ENCODE peak calls at places on chromosomes 7 and 10, in eight cellular contexts. J is psoas muscle, Y is spleen, G is transverse colon, E is body of pancreas, V is adipocyte, K is tibial nerve, W is PC-3. B is an unnamed sample.

GRCh38 chr10:121340176-121340850 is 257.9 kb downstream of the FGFR2 start:
- DNase-seq in J (no peak), Y (no peak), G (no peak), E (no peak), V (no peak), K (no peak), W (no peak), B (peak; percentile 69)

GRCh38 chr7:28573751-28574295 is 161.5 kb downstream of the CREB5 start:
- DNase-seq in J (no peak), Y (no peak), G (no peak), E (no peak), V (peak; percentile 15), K (no peak), W (peak; percentile 41), B (no peak)

GRCh38 chr7:25399000-25399750 is 170.9 kb upstream of the NPVF start:
- DNase-seq in J (no peak), Y (no peak), G (no peak), E (no peak), V (no peak), K (no peak), W (no peak), B (no peak)

GRCh38 chr7:80826520-80827237 is 92.2 kb downstream of the SEMA3C start:
- DNase-seq in J (no peak), Y (no peak), G (no peak), E (no peak), V (peak; percentile 25), K (no peak), W (peak; percentile 87), B (no peak)

GRCh38 chr10:97138174-97138573 is 47.6 kb downstream of the SLIT1 start:
- DNase-seq in J (no peak), Y (peak; percentile 56), G (no peak), E (peak; percentile 12), V (no peak), K (no peak), W (peak; percentile 9), B (peak; percentile 67)

GRCh38 chr7:159311172-159311494 is 166.5 kb upstream of the VIPR2 start:
- DNase-seq in J (no peak), Y (no peak), G (no peak), E (no peak), V (no peak), K (no peak), W (no peak), B (no peak)

GRCh38 chr10:123301077-123301875 is 147.1 kb downstream of the BUB3 start:
- DNase-seq in J (no peak), Y (no peak), G (peak; percentile 11), E (peak; percentile 29), V (peak; percentile 10), K (no peak), W (peak; percentile 60), B (no peak)

GRCh38 chr10:127880557-127880956 is 12.2 kb downstream of the CLRN3 start:
- DNase-seq in J (no peak), Y (no peak), G (no peak), E (no peak), V (no peak), K (no peak), W (no peak), B (no peak)

GRCh38 chr7:88106430-88106829 is 113.4 kb downstream of the SRI start:
- DNase-seq in J (no peak), Y (no peak), G (no peak), E (no peak), V (no peak), K (no peak), W (no peak), B (no peak)

GRCh38 chr7:2707481-2707880 is 19.5 kb downstream of the AMZ1 start:
- DNase-seq in J (no peak), Y (no peak), G (no peak), E (no peak), V (no peak), K (no peak), W (no peak), B (no peak)

GRCh38 chr7:142485617-142486226 is 227.9 kb upstream of the PRSS58 start:
- DNase-seq in J (no peak), Y (no peak), G (no peak), E (no peak), V (no peak), K (no peak), W (no peak), B (peak; percentile 58)

GRCh38 chr7:454356-455109 is 65.1 kb downstream of the PDGFA start:
- DNase-seq in J (peak; percentile 46), Y (peak; percentile 69), G (no peak), E (no peak), V (no peak), K (no peak), W (no peak), B (no peak)
- H3K4me1 ChIP-seq in J (peaks cover 9% of the 10 kb centered on the region), Y (peaks cover 33% of the 10 kb centered on the region), G (peaks cover 10% of the 10 kb centered on the region), E (peaks cover 9% of the 10 kb centered on the region), V (peaks cover 7% of the 10 kb centered on the region), K (peaks cover 20% of the 10 kb centered on the region), W (no peaks in the 10 kb centered on the region), B (peaks cover 15% of the 10 kb centered on the region)

DNA sequence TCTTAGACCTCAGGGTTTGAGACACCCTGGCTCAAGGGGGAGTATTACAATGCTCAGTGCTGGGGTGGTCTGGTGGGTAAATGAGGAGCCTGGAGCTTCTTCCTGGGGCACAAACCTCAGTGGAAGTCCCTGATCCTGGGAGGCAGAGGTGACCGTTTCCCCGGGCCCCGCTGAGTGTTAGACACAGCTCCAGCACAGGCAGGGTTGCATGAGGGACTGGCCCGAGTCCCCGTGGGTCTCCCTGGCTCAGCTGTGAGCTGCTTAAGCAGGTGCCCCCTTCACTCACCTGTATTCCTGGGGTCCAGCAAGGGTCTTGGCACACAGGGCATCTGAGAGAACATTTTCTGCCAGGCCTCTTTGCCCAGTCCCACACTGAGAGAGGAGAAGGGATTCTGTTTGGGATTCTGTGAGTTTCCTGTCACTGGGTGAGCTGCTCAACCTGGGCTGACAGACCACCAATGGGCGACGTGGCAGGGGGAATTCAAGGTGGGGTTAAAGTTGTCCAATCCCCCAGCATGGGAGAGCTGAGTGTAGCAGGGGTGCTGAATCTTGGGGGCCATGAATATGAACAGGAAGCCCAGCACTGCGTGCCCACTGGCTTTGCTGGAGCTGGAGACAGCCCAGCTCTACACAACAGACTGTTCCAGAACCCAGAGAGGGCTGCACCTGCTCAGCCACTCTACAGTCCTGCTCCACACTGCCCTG is 29.9 kb downstream of the DDIT4 start:
- DNase-seq in J (no peak), Y (no peak), G (no peak), E (no peak), V (no peak), K (no peak), W (no peak), B (no peak)
- H3K4me1 ChIP-seq in J (peaks cover 29% of the 10 kb centered on the region), Y (peaks cover 40% of the 10 kb centered on the region), G (peaks cover 8% of the 10 kb centered on the region), E (peaks cover 7% of the 10 kb centered on the region), V (peaks cover 6% of the 10 kb centered on the region), K (peaks cover 1% of the 10 kb centered on the region), W (peaks cover 6% of the 10 kb centered on the region), B (no peaks in the 10 kb centered on the region)

GRCh38 chr10:62021116-62021515 is 119.6 kb downstream of the ARID5B start:
- DNase-seq in J (no peak), Y (no peak), G (no peak), E (no peak), V (peak; percentile 37), K (no peak), W (no peak), B (no peak)

GRCh38 chr10:62024026-62024701 is 122.7 kb downstream of the ARID5B start:
- DNase-seq in J (no peak), Y (no peak), G (no peak), E (no peak), V (no peak), K (no peak), W (peak; percentile 90), B (no peak)

GRCh38 chr10:62021978-62022802 is 120.7 kb downstream of the ARID5B start:
- DNase-seq in J (no peak), Y (no peak), G (no peak), E (no peak), V (no peak), K (no peak), W (no peak), B (no peak)

GRCh38 chr10:62023289-62023688 is 121.8 kb downstream of the ARID5B start:
- DNase-seq in J (no peak), Y (no peak), G (no peak), E (no peak), V (no peak), K (no peak), W (no peak), B (no peak)

DNA sequence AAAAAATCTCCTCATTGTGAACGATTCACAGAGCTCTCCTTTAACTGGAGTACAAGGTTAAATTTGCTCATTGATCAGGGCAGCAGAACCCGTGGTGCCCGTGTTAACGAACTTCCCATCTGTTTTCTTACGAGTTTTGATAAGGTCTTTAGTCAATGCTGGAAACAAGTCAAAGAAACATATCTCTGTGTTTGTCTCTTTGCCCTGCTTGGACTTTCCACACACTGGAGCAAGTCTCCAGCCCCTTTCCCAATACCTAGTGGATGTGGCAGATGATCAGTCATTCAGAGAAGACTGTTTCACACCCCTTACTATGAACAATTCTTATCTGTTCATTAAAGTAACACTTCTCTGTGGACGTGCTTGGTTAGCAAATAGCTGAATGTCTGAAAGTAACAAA is 121.3 kb downstream of the ARID5B start:
- DNase-seq in J (no peak), Y (no peak), G (no peak), E (no peak), V (no peak), K (no peak), W (no peak), B (no peak)
- H3K4me1 ChIP-seq in J (peaks cover 40% of the 10 kb centered on the region), Y (peaks cover 55% of the 10 kb centered on the region), G (peaks cover 19% of the 10 kb centered on the region), E (peaks cover 11% of the 10 kb centered on the region), V (peaks cover 79% of the 10 kb centered on the region), K (peaks cover 26% of the 10 kb centered on the region), W (peaks cover 53% of the 10 kb centered on the region), B (peaks cover 29% of the 10 kb centered on the region)

DNA sequence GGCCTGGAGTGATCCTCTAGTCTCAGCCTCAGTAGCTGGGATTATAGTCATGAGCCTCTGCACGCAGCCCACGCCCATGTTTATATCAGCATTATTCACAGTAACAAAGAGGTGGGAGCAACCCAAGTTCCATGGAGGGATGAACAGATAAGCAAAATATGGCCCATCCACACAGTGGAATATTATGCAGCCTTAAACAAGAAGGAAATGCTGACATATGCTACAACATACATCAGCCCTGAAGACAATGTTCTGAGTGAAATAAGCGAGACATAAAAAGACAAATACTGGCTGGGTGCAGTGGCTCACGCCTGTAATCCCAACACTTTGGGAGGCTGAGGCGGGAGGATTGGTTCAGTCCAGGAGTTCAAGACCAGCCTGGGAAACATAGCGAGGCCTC is 21.5 kb upstream of the PFKFB3 start:
- DNase-seq in J (no peak), Y (no peak), G (no peak), E (no peak), V (no peak), K (no peak), W (no peak), B (no peak)
- H3K4me1 ChIP-seq in J (peaks cover 47% of the 10 kb centered on the region), Y (peaks cover 60% of the 10 kb centered on the region), G (peaks cover 16% of the 10 kb centered on the region), E (peaks cover 24% of the 10 kb centered on the region), V (peaks cover 33% of the 10 kb centered on the region), K (no peaks in the 10 kb centered on the region), W (no peaks in the 10 kb centered on the region), B (no peaks in the 10 kb centered on the region)

GRCh38 chr7:55556031-55556430 is 16.3 kb downstream of the VOPP1 start:
- DNase-seq in J (no peak), Y (no peak), G (no peak), E (no peak), V (no peak), K (no peak), W (peak; percentile 82), B (no peak)
- H3K4me1 ChIP-seq in J (peaks cover 44% of the 10 kb centered on the region), Y (peaks cover 97% of the 10 kb centered on the region), G (peaks cover 35% of the 10 kb centered on the region), E (peaks cover 10% of the 10 kb centered on the region), V (no peaks in the 10 kb centered on the region), K (no peaks in the 10 kb centered on the region), W (peaks cover 60% of the 10 kb centered on the region), B (peaks cover 78% of the 10 kb centered on the region)

B was measured in GM23338.